ENCODE peak calls at places on chromosomes 13 and 19, in eight cellular contexts. M is fibroblast of mammary gland, N is endothelial cell, W is HFFc6, U is tibial nerve, J is GM13977, S is Peyer's patch, V is fibroblast of the aortic adventitia. T is an unnamed sample.

GRCh38 chr19:45645068-45645630 is 6.0 kb upstream of the EML2 start:
- DNase-seq in N (no peak), U (no peak), S (no peak), J (no peak), V (no peak), M (no peak), W (no peak), T (no peak)

GRCh38 chr19:18160792-18161690 is 8.1 kb downstream of the PIK3R2 start:
- DNase-seq in M (peak; percentile 42), N (peak; percentile 82), W (peak; percentile 21), V (peak; percentile 43), S (peak; percentile 77), U (peak; percentile 64), J (peak; percentile 97), T (peak; percentile 85)

GRCh38 chr13:22210134-22210930 is 539.5 kb downstream of the FGF9 start:
- DNase-seq in N (peak; percentile 4), W (no peak), S (no peak), U (no peak), M (no peak), V (no peak), J (no peak), T (no peak)

GRCh38 chr19:4694211-4694987 is 24.3 kb upstream of the MYDGF start:
- DNase-seq in W (peak; percentile 96), M (peak; percentile 99), J (no peak), V (peak; percentile 89), S (no peak), N (no peak), U (no peak), T (no peak)

GRCh38 chr13:91291078-91291477 is 56.4 kb upstream of the MIR17HG start:
- DNase-seq in J (no peak), V (no peak), M (no peak), U (no peak), N (no peak), S (no peak), W (no peak), T (no peak)

GRCh38 chr13:80454245-80454644 is 113.3 kb upstream of the SPRY2 start:
- DNase-seq in M (peak; percentile 80), S (no peak), W (no peak), U (no peak), N (no peak), V (peak; percentile 55), J (no peak), T (no peak)

GRCh38 chr19:39563408-39563807 is 23.4 kb upstream of the EID2 start:
- DNase-seq in S (no peak), U (no peak), V (peak; percentile 69), M (peak; percentile 62), J (no peak), N (no peak), W (no peak), T (no peak)

GRCh38 chr13:32272021-32272695 is 43.0 kb downstream of the ZAR1L start:
- DNase-seq in S (no peak), V (no peak), U (no peak), J (no peak), W (no peak), N (no peak), M (peak; percentile 10), T (no peak)

GRCh38 chr19:28482221-28482620 is 730.7 kb downstream of the UQCRFS1 start:
- DNase-seq in U (no peak), J (no peak), V (peak; percentile 38), M (no peak), W (no peak), S (no peak), N (no peak), T (no peak)

GRCh38 chr19:12034610-12035009 is 869 bp downstream of the ZNF433 start:
- DNase-seq in U (no peak), S (no peak), M (no peak), J (peak; percentile 27), W (no peak), N (no peak), V (peak; percentile 19), T (no peak)

GRCh38 chr13:25372275-25373081 is 704 bp downstream of the ATP8A2 start:
- DNase-seq in N (no peak), S (no peak), V (no peak), W (no peak), M (no peak), J (no peak), U (no peak), T (no peak)

GRCh38 chr13:42219051-42219450 is 52.9 kb upstream of the AKAP11 start:
- DNase-seq in V (no peak), W (no peak), J (no peak), N (no peak), S (no peak), U (no peak), M (no peak), T (no peak)

GRCh38 chr13:42214445-42214844 is 57.5 kb upstream of the AKAP11 start:
- DNase-seq in N (no peak), U (no peak), W (no peak), J (no peak), V (no peak), S (no peak), M (no peak), T (no peak)

GRCh38 chr13:42218576-42218975 is 53.4 kb upstream of the AKAP11 start:
- DNase-seq in W (no peak), M (no peak), U (no peak), V (peak; percentile 17), J (no peak), S (no peak), N (no peak), T (no peak)

GRCh38 chr13:42216422-42216735 is 55.6 kb upstream of the AKAP11 start:
- DNase-seq in W (no peak), S (no peak), J (no peak), U (no peak), N (no peak), M (no peak), V (no peak), T (no peak)

GRCh38 chr13:42215578-42216421 is 56.2 kb upstream of the AKAP11 start:
- DNase-seq in N (peak; percentile 39), S (no peak), W (peak; percentile 42), V (peak; percentile 52), J (peak; percentile 8), U (no peak), M (peak; percentile 48), T (no peak)
- TF ChIP-seq CTCF in N (peak; percentile 33), S (no peak), W (peak; percentile 76), V (peak; percentile 58), J (peak; percentile 66), U (no peak), M (peak; percentile 60), T (no peak)

DNA sequence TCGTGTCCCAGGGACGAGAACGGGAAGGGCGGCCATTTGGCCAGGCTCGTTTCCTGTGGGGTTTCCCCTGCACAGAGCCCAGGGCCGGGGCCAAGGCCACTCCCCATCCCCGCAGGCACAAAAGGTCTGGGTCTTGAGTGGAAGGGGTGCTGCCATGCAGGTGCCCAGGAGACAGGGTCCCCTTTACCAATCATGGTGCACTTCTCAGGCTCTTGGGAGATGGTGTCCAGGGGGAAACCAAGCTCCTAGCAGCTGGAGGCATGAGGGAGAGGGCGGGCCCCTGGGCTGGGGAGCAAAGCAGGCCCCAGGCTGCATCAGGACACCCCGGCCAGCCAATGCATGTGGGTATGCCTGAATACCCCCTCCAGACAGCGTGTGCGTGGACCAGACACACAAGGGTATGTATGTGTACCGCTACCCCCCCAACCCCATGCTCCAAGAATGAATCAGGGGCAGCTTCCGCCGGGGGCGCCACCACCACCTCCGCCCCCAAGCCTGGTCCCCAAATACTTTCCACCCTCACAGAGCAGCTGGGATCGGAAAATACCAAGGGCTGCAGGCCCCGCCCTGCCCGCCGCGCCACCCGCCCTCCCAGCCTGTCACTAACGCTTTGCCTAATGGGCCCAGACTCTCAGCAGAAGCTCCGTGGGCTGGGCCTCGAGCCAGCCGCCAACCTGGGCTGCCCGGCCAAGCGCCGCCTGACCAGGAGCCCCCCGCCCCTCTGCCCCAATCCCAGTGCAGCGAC is 37.6 kb upstream of the NANOS3 start:
- DNase-seq in S (peak; percentile 81), V (peak; percentile 83), M (peak; percentile 78), N (no peak), U (peak; percentile 84), W (peak; percentile 88), J (peak; percentile 92), T (peak; percentile 80)
- TF ChIP-seq CTCF in S (no peak), V (no peak), M (no peak), N (no peak), U (no peak), W (peak; percentile 56), J (no peak), T (no peak)

DNA sequence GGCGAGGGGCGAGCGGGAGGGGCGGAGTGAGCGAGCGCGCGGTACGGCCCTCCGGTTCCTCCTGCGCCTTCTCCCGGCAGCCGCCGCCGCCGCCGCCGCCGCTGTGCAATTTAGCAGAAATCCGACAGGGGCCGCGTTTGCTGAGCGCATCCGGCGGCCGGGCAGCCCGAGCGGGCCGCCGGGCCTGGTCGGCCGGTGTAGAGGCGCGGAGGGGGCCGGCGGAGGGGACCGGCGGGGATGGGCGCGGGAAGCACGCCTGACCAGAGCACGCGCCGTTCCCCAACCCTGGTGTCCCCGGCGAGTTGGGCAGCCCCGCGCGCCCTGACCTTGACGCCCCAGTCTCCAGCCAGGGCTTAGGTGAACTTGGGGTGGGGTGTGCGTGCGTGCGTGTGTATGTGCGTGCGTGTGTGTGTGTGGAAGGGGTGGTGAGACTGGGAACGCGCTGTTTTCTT is 144.5 kb upstream of the ZNF536 start:
- DNase-seq in S (no peak), V (peak; percentile 17), N (peak; percentile 89), W (peak; percentile 35), U (no peak), M (peak; percentile 12), J (peak; percentile 91), T (no peak)
- TF ChIP-seq CTCF in S (no peak), V (peak; percentile 49), N (peak; percentile 69), W (peak; percentile 75), U (peak; percentile 81), M (no peak), J (peak; percentile 74), T (no peak)

GRCh38 chr13:66837246-66837645 is 392.9 kb downstream of the PCDH9 start:
- DNase-seq in U (no peak), N (no peak), V (no peak), J (no peak), M (no peak), W (no peak), S (no peak), T (no peak)
- TF ChIP-seq CTCF in U (no peak), N (no peak), V (no peak), J (no peak), M (no peak), W (no peak), S (no peak), T (no peak)

GRCh38 chr13:95704510-95704909 is 27.6 kb downstream of the DNAJC3 start:
- DNase-seq in S (no peak), V (no peak), M (peak; percentile 23), N (no peak), W (no peak), U (no peak), J (no peak), T (no peak)
- TF ChIP-seq CTCF in S (no peak), V (no peak), M (peak; percentile 51), N (peak; percentile 56), W (peak; percentile 74), U (no peak), J (peak; percentile 19), T (no peak)

T was measured in natural killer cell.